ENCODE peak calls at places on chromosomes 6 and 20, in six cellular contexts. R is tibial nerve; Q is GM12865; S is CD4-positive, CD25-positive, alpha-beta regulatory T cell; U is lower lobe of right lung; V is fibroblast of lung. M is an unnamed sample.
A peak's percentile ranks its signal among the peaks of the same experiment; 100 is the strongest.

GRCh38 chr6:130778946-130779657 is 48.1 kb upstream of the SMLR1 start:
- DNase-seq in R (peak; percentile 51), Q (no peak), S (no peak), U (no peak), V (peak; percentile 82), M (peak; percentile 34)

GRCh38 chr20:7579888-7580287 is 360.4 kb downstream of the HAO1 start:
- DNase-seq in R (no peak), Q (no peak), S (no peak), U (no peak), V (no peak), M (no peak)

GRCh38 chr20:35226126-35226774 is at the start of gene MMP24:
- DNase-seq in R (no peak), Q (no peak), S (no peak), U (no peak), V (no peak), M (no peak)

GRCh38 chr20:37490670-37491350 is 30.2 kb upstream of the NNAT start:
- DNase-seq in R (no peak), Q (no peak), S (no peak), U (no peak), V (no peak), M (no peak)

GRCh38 chr20:19975901-19976300 is 41.3 kb upstream of the NAA20 start:
- DNase-seq in R (no peak), Q (no peak), S (no peak), U (no peak), V (peak; percentile 45), M (no peak)

GRCh38 chr6:149888113-149888512 is 9.8 kb downstream of the RAET1E start:
- DNase-seq in R (no peak), Q (no peak), S (no peak), U (no peak), V (no peak), M (no peak)

GRCh38 chr20:37544386-37544785 is 16.7 kb upstream of the BLCAP start:
- DNase-seq in R (no peak), Q (no peak), S (no peak), U (no peak), V (no peak), M (no peak)

GRCh38 chr6:74899416-74899815 is 306.4 kb downstream of the COL12A1 start:
- DNase-seq in R (no peak), Q (peak; percentile 12), S (no peak), U (no peak), V (peak; percentile 58), M (no peak)

GRCh38 chr6:141764388-141764787 is 368.3 kb upstream of the GJE1 start:
- DNase-seq in R (no peak), Q (no peak), S (no peak), U (no peak), V (no peak), M (no peak)

GRCh38 chr6:37160922-37161778 is 8.8 kb upstream of the PIM1 start:
- DNase-seq in R (no peak), Q (peak; percentile 72), S (no peak), U (no peak), V (peak; percentile 86), M (no peak)

GRCh38 chr6:30042476-30042875 is 18.6 kb upstream of the POLR1H start:
- DNase-seq in R (no peak), Q (peak; percentile 30), S (no peak), U (no peak), V (no peak), M (no peak)

GRCh38 chr20:63428906-63429575 is 43.4 kb downstream of the KCNQ2 start:
- DNase-seq in R (no peak), Q (no peak), S (no peak), U (no peak), V (no peak), M (no peak)

GRCh38 chr20:45752747-45753146 is 30.6 kb downstream of the SPINT4 start:
- DNase-seq in R (no peak), Q (peak; percentile 28), S (no peak), U (no peak), V (peak; percentile 51), M (no peak)

GRCh38 chr20:37453288-37453687 is 67.8 kb upstream of the NNAT start:
- DNase-seq in R (no peak), Q (no peak), S (no peak), U (no peak), V (no peak), M (no peak)

GRCh38 chr20:50122763-50123162 is 9.8 kb upstream of the UBE2V1 start:
- DNase-seq in R (no peak), Q (no peak), S (no peak), U (no peak), V (no peak), M (no peak)

GRCh38 chr6:2655844-2656433 is 94.8 kb downstream of the MYLK4 start:
- DNase-seq in R (no peak), Q (no peak), S (no peak), U (no peak), V (no peak), M (peak; percentile 75)

GRCh38 chr6:52491203-52492069 is 71.3 kb downstream of the EFHC1 start:
- DNase-seq in R (no peak), Q (peak; percentile 75), S (no peak), U (no peak), V (peak; percentile 38), M (no peak)

GRCh38 chr6:167828325-167828956 is 1.7 kb downstream of the AFDN start:
- DNase-seq in R (no peak), Q (no peak), S (no peak), U (no peak), V (no peak), M (no peak)

GRCh38 chr20:57629976-57630525 is 9.8 kb upstream of the ZBP1 start:
- DNase-seq in R (no peak), Q (no peak), S (peak; percentile 20), U (no peak), V (no peak), M (no peak)

GRCh38 chr6:157825243-157825904 is 2.3 kb downstream of the SNX9 start:
- DNase-seq in R (no peak), Q (no peak), S (no peak), U (no peak), V (peak; percentile 74), M (no peak)

GRCh38 chr20:36917943-36918342 is 33.6 kb downstream of the SAMHD1 start:
- DNase-seq in R (no peak), Q (no peak), S (no peak), U (no peak), V (no peak), M (no peak)

GRCh38 chr6:3388786-3389185 is 68.1 kb downstream of the SLC22A23 start:
- DNase-seq in R (no peak), Q (peak; percentile 64), S (no peak), U (no peak), V (no peak), M (no peak)

GRCh38 chr20:17870063-17870740 is 98.4 kb downstream of the SNX5 start:
- DNase-seq in R (no peak), Q (no peak), S (no peak), U (no peak), V (no peak), M (no peak)

GRCh38 chr6:107179004-107179403 is 63.7 kb upstream of the BEND3 start:
- DNase-seq in R (no peak), Q (peak; percentile 12), S (no peak), U (no peak), V (no peak), M (no peak)

GRCh38 chr6:89649682-89650081 is 11.1 kb upstream of the LYRM2 start:
- DNase-seq in R (no peak), Q (no peak), S (no peak), U (no peak), V (no peak), M (no peak)

GRCh38 chr20:44489223-44489622 is 13.5 kb downstream of the TTPAL start:
- DNase-seq in R (no peak), Q (no peak), S (no peak), U (no peak), V (no peak), M (no peak)

GRCh38 chr20:44494266-44494665 is 18.6 kb downstream of the TTPAL start:
- DNase-seq in R (no peak), Q (peak; percentile 40), S (no peak), U (no peak), V (peak; percentile 75), M (no peak)

GRCh38 chr20:44489931-44490330 is 14.3 kb downstream of the TTPAL start:
- DNase-seq in R (no peak), Q (peak; percentile 86), S (no peak), U (no peak), V (no peak), M (no peak)

GRCh38 chr20:44494681-44495080 is 19.0 kb downstream of the TTPAL start:
- DNase-seq in R (no peak), Q (no peak), S (no peak), U (no peak), V (no peak), M (no peak)

GRCh38 chr20:44491635-44492395 is 16.1 kb downstream of the TTPAL start:
- DNase-seq in R (peak; percentile 51), Q (no peak), S (no peak), U (no peak), V (peak; percentile 31), M (no peak)
- H3K4me3 ChIP-seq in R (no peak overlapping the region), Q (no peak overlapping the region), S (no peak overlapping the region), U (no peak overlapping the region), V (no peak overlapping the region), M (no peak overlapping the region)

GRCh38 chr6:127475135-127475822 is 16.1 kb upstream of the KIAA0408 start:
- DNase-seq in R (no peak), Q (peak; percentile 1), S (no peak), U (no peak), V (no peak), M (no peak)
- H3K4me3 ChIP-seq in R (no peak overlapping the region), Q (no peak overlapping the region), S (no peak overlapping the region), U (no peak overlapping the region), V (no peak overlapping the region), M (no peak overlapping the region)

DNA sequence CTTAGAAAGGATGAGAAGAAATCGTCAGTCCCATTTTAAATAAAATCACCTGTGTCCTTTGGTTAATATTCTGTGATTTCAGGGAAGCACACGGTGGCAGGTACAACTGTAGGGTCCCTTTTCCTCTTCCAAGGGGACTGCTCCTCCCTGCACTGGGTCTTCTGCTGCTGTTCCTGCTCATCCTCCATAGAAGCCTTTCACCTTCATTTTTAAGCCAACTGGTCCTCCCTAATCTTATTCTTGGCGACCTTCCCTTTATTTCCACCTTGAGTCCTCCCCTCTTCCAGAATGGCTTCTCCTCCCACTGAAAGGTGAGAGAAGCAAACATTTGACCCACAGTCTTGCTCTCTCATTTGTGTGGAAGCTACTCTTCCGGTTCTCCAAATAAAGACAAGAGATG is 4.4 kb upstream of the PRDM1 start:
- DNase-seq in R (no peak), Q (no peak), S (no peak), U (no peak), V (no peak), M (no peak)
- H3K4me3 ChIP-seq in R (no peak overlapping the region), Q (no peak overlapping the region), S (no peak overlapping the region), U (no peak overlapping the region), V (no peak overlapping the region), M (no peak overlapping the region)

DNA sequence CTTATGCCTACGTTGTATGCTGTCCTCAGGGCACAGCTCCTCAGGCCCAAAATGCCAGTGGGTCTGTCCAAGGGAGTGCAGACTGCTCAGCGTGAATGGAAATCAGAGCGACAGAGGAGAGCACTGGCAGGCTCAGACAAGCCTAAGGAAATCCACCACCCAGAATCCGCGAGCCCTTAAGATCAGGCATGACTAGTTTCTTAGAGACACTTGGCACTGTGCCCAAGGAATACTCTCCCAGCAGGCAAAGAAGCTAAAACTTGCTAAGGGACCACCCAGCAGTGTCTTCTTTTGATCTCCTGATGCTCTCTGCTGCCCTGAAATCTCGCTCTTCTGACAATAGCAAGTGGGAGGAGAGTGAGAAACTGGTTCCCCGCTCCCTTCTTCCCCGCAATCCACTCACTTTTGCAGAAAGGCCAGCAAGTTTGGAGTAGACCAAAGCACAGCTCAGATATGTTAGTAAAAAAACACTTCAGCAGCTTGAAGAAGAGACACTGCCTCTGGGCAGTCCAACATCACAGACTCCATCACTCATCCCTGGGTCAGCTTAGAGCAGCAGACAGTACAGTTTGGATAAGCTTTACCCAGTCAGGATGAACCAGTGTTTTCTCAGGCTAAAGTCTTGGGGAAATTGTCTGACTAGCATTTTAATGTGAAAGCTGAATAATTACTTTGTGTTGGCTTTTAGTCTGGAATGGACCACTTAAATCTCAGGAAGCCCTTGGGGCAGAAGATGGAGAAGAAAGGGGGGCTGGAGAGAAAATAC is 32.4 kb downstream of the TRAF3IP2 start:
- DNase-seq in R (peak; percentile 57), Q (no peak), S (no peak), U (no peak), V (peak; percentile 81), M (no peak)
- H3K4me3 ChIP-seq in R (no peak overlapping the region), Q (no peak overlapping the region), S (no peak overlapping the region), U (no peak overlapping the region), V (no peak overlapping the region), M (no peak overlapping the region)

M was measured in retinal pigment epithelial cell.